ENCODE peak calls at places on chromosome 17, in eight cellular contexts. One of them, this sample, is unnamed.

GRCh38 chr17:77107506-77108433 is 33.0 kb upstream of the SEC14L1 start:
- DNase-seq in fibroblast of lung: no peak
- DNase-seq in heart left ventricle: no peak
- DNase-seq in A673: no peak
- DNase-seq in brain microvascular endothelial cell: peak
- DNase-seq in OCI-LY7: no peak
- DNase-seq in cardiac muscle cell: peak
- DNase-seq in pancreas: no peak
- DNase-seq in this sample: no peak

GRCh38 chr17:21525464-21526130 is 149.4 kb downstream of the KCNJ12 start:
- DNase-seq in fibroblast of lung: no peak
- DNase-seq in heart left ventricle: no peak
- DNase-seq in A673: no peak
- DNase-seq in brain microvascular endothelial cell: no peak
- DNase-seq in OCI-LY7: no peak
- DNase-seq in cardiac muscle cell: no peak
- DNase-seq in pancreas: no peak
- DNase-seq in this sample: no peak

GRCh38 chr17:44219126-44219635 is 294 bp downstream of the UBTF start:
- DNase-seq in fibroblast of lung: peak
- DNase-seq in heart left ventricle: peak
- DNase-seq in A673: peak
- DNase-seq in brain microvascular endothelial cell: no peak
- DNase-seq in OCI-LY7: peak
- DNase-seq in cardiac muscle cell: peak
- DNase-seq in pancreas: no peak
- DNase-seq in this sample: peak

GRCh38 chr17:65297384-65297783 is 160.2 kb downstream of the RGS9 start:
- DNase-seq in fibroblast of lung: peak
- DNase-seq in heart left ventricle: no peak
- DNase-seq in A673: peak
- DNase-seq in brain microvascular endothelial cell: peak
- DNase-seq in OCI-LY7: no peak
- DNase-seq in cardiac muscle cell: peak
- DNase-seq in pancreas: no peak
- DNase-seq in this sample: no peak

GRCh38 chr17:82331345-82331939 is 2.1 kb downstream of the SECTM1 start:
- DNase-seq in fibroblast of lung: no peak
- DNase-seq in heart left ventricle: no peak
- DNase-seq in A673: no peak
- DNase-seq in brain microvascular endothelial cell: no peak
- DNase-seq in OCI-LY7: no peak
- DNase-seq in cardiac muscle cell: no peak
- DNase-seq in pancreas: no peak
- DNase-seq in this sample: no peak

GRCh38 chr17:82201498-82201910 is 11.1 kb downstream of the CCDC57 start:
- DNase-seq in fibroblast of lung: no peak
- DNase-seq in heart left ventricle: no peak
- DNase-seq in A673: no peak
- DNase-seq in brain microvascular endothelial cell: no peak
- DNase-seq in OCI-LY7: no peak
- DNase-seq in cardiac muscle cell: no peak
- DNase-seq in pancreas: no peak
- DNase-seq in this sample: no peak

GRCh38 chr17:55806745-55807466 is 56.1 kb downstream of the PCTP start:
- DNase-seq in fibroblast of lung: no peak
- DNase-seq in heart left ventricle: no peak
- DNase-seq in A673: no peak
- DNase-seq in brain microvascular endothelial cell: no peak
- DNase-seq in OCI-LY7: no peak
- DNase-seq in cardiac muscle cell: no peak
- DNase-seq in pancreas: no peak
- DNase-seq in this sample: no peak

GRCh38 chr17:17051380-17051779 is 9.1 kb downstream of the MPRIP start:
- DNase-seq in fibroblast of lung: no peak
- DNase-seq in heart left ventricle: no peak
- DNase-seq in A673: no peak
- DNase-seq in brain microvascular endothelial cell: no peak
- DNase-seq in OCI-LY7: no peak
- DNase-seq in cardiac muscle cell: no peak
- DNase-seq in pancreas: no peak
- DNase-seq in this sample: no peak

GRCh38 chr17:61574542-61575351 is 16.3 kb downstream of the NACA2 start:
- DNase-seq in fibroblast of lung: peak
- DNase-seq in heart left ventricle: peak
- DNase-seq in A673: peak
- DNase-seq in brain microvascular endothelial cell: peak
- DNase-seq in OCI-LY7: peak
- DNase-seq in cardiac muscle cell: peak
- DNase-seq in pancreas: no peak
- DNase-seq in this sample: no peak

GRCh38 chr17:64572682-64573154 is 65.9 kb downstream of the CEP95 start:
- DNase-seq in fibroblast of lung: peak
- DNase-seq in heart left ventricle: no peak
- DNase-seq in A673: peak
- DNase-seq in brain microvascular endothelial cell: peak
- DNase-seq in OCI-LY7: no peak
- DNase-seq in cardiac muscle cell: peak
- DNase-seq in pancreas: no peak
- DNase-seq in this sample: no peak

GRCh38 chr17:48873696-48874443 is 18.7 kb upstream of the ATP5MC1 start:
- DNase-seq in fibroblast of lung: no peak
- DNase-seq in heart left ventricle: no peak
- DNase-seq in A673: no peak
- DNase-seq in brain microvascular endothelial cell: no peak
- DNase-seq in OCI-LY7: no peak
- DNase-seq in cardiac muscle cell: no peak
- DNase-seq in pancreas: no peak
- DNase-seq in this sample: no peak

GRCh38 chr17:74785981-74786360 is 9.8 kb upstream of the NAT9 start:
- DNase-seq in fibroblast of lung: no peak
- DNase-seq in heart left ventricle: no peak
- DNase-seq in A673: no peak
- DNase-seq in brain microvascular endothelial cell: no peak
- DNase-seq in OCI-LY7: no peak
- DNase-seq in cardiac muscle cell: no peak
- DNase-seq in pancreas: no peak
- DNase-seq in this sample: no peak

GRCh38 chr17:64074704-64075484 is 54.5 kb upstream of the ICAM2 start:
- DNase-seq in fibroblast of lung: peak
- DNase-seq in heart left ventricle: no peak
- DNase-seq in A673: no peak
- DNase-seq in brain microvascular endothelial cell: no peak
- DNase-seq in OCI-LY7: no peak
- DNase-seq in cardiac muscle cell: peak
- DNase-seq in pancreas: peak
- DNase-seq in this sample: no peak

GRCh38 chr17:11948791-11949190 is 48.5 kb downstream of the ZNF18 start:
- DNase-seq in fibroblast of lung: peak
- DNase-seq in heart left ventricle: peak
- DNase-seq in A673: no peak
- DNase-seq in brain microvascular endothelial cell: peak
- DNase-seq in OCI-LY7: no peak
- DNase-seq in cardiac muscle cell: peak
- DNase-seq in pancreas: peak
- DNase-seq in this sample: no peak

GRCh38 chr17:35841505-35841904 is 27.2 kb downstream of the HEATR9 start:
- DNase-seq in fibroblast of lung: no peak
- DNase-seq in heart left ventricle: no peak
- DNase-seq in A673: no peak
- DNase-seq in brain microvascular endothelial cell: peak
- DNase-seq in OCI-LY7: no peak
- DNase-seq in cardiac muscle cell: peak
- DNase-seq in pancreas: no peak
- DNase-seq in this sample: no peak

GRCh38 chr17:63116967-63117366 is 150.9 kb downstream of the TANC2 start:
- DNase-seq in fibroblast of lung: peak
- DNase-seq in heart left ventricle: no peak
- DNase-seq in A673: peak
- DNase-seq in brain microvascular endothelial cell: peak
- DNase-seq in OCI-LY7: no peak
- DNase-seq in cardiac muscle cell: peak
- DNase-seq in pancreas: peak
- DNase-seq in this sample: no peak

GRCh38 chr17:55463600-55463999 is 42.0 kb upstream of the MMD start:
- DNase-seq in fibroblast of lung: no peak
- DNase-seq in heart left ventricle: no peak
- DNase-seq in A673: no peak
- DNase-seq in brain microvascular endothelial cell: no peak
- DNase-seq in OCI-LY7: peak
- DNase-seq in cardiac muscle cell: no peak
- DNase-seq in pancreas: no peak
- DNase-seq in this sample: no peak

GRCh38 chr17:80991645-80992076 is at the start of gene CHMP6:
- DNase-seq in fibroblast of lung: peak
- DNase-seq in heart left ventricle: peak
- DNase-seq in A673: peak
- DNase-seq in brain microvascular endothelial cell: peak
- DNase-seq in OCI-LY7: peak
- DNase-seq in cardiac muscle cell: peak
- DNase-seq in pancreas: peak
- DNase-seq in this sample: peak

GRCh38 chr17:10059684-10060211 is 138.7 kb downstream of the GAS7 start:
- DNase-seq in fibroblast of lung: peak
- DNase-seq in heart left ventricle: peak
- DNase-seq in A673: no peak
- DNase-seq in brain microvascular endothelial cell: no peak
- DNase-seq in OCI-LY7: no peak
- DNase-seq in cardiac muscle cell: peak
- DNase-seq in pancreas: no peak
- DNase-seq in this sample: peak
- H3K27ac ChIP-seq in fibroblast of lung: no peak
- H3K27ac ChIP-seq in heart left ventricle: peak
- H3K27ac ChIP-seq in A673: no peak
- H3K27ac ChIP-seq in brain microvascular endothelial cell: no peak
- H3K27ac ChIP-seq in OCI-LY7: no peak
- H3K27ac ChIP-seq in cardiac muscle cell: no peak
- H3K27ac ChIP-seq in pancreas: no peak
- H3K27ac ChIP-seq in this sample: peak

GRCh38 chr17:40303706-40304450 is 5.1 kb upstream of the RARA start:
- DNase-seq in fibroblast of lung: peak
- DNase-seq in heart left ventricle: no peak
- DNase-seq in A673: no peak
- DNase-seq in brain microvascular endothelial cell: no peak
- DNase-seq in OCI-LY7: no peak
- DNase-seq in cardiac muscle cell: peak
- DNase-seq in pancreas: no peak
- DNase-seq in this sample: no peak
- H3K4me3 ChIP-seq in fibroblast of lung: no peak
- H3K4me3 ChIP-seq in heart left ventricle: no peak
- H3K4me3 ChIP-seq in A673: no peak
- H3K4me3 ChIP-seq in brain microvascular endothelial cell: no peak
- H3K4me3 ChIP-seq in OCI-LY7: no peak
- H3K4me3 ChIP-seq in cardiac muscle cell: no peak
- H3K4me3 ChIP-seq in pancreas: no peak
- H3K4me3 ChIP-seq in this sample: no peak

GRCh38 chr17:45301674-45302073 is 15.1 kb downstream of the MAP3K14 start:
- DNase-seq in fibroblast of lung: no peak
- DNase-seq in heart left ventricle: no peak
- DNase-seq in A673: no peak
- DNase-seq in brain microvascular endothelial cell: no peak
- DNase-seq in OCI-LY7: peak
- DNase-seq in cardiac muscle cell: no peak
- DNase-seq in pancreas: no peak
- DNase-seq in this sample: no peak

GRCh38 chr17:45298546-45299285 is 18.1 kb downstream of the MAP3K14 start:
- DNase-seq in fibroblast of lung: no peak
- DNase-seq in heart left ventricle: no peak
- DNase-seq in A673: no peak
- DNase-seq in brain microvascular endothelial cell: no peak
- DNase-seq in OCI-LY7: no peak
- DNase-seq in cardiac muscle cell: no peak
- DNase-seq in pancreas: no peak
- DNase-seq in this sample: no peak

GRCh38 chr17:45302649-45303173 is 14.1 kb downstream of the MAP3K14 start:
- DNase-seq in fibroblast of lung: peak
- DNase-seq in heart left ventricle: peak
- DNase-seq in A673: no peak
- DNase-seq in brain microvascular endothelial cell: peak
- DNase-seq in OCI-LY7: peak
- DNase-seq in cardiac muscle cell: peak
- DNase-seq in pancreas: no peak
- DNase-seq in this sample: peak

GRCh38 chr17:45299311-45299710 is 17.5 kb downstream of the MAP3K14 start:
- DNase-seq in fibroblast of lung: peak
- DNase-seq in heart left ventricle: peak
- DNase-seq in A673: no peak
- DNase-seq in brain microvascular endothelial cell: no peak
- DNase-seq in OCI-LY7: peak
- DNase-seq in cardiac muscle cell: no peak
- DNase-seq in pancreas: no peak
- DNase-seq in this sample: no peak

DNA sequence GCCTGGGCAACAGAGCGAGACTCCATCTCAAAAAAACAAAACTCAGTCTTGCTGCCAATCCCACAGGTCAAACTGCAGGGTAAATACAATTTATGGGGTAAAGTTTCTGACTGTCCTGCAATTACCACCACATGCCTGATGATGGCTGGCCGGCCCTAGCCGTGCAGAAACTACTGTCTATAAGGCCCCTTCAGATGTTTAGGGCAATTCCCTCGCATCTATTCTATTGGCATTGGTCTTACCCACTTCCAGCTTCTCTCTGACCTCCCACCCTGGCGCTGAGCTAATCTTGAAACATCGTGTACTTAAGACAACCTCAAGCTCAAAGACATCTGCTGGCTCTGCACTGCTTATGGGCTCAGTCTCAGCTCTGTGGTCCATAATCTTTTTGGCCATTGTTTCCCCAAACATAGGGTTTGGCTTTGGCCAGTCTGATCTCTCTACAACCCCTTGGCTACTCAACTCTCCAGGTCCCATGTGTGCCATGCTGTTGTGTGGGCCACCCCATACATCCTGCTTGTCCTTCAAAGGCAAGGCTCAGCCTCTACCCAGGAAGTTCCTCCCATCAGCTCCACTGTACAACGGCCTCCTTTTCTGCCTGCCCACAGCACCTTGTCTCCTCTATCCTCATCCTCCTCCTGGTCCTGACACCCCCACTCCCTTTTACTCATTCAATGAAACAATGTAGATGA is 16.6 kb downstream of the MAP3K14 start:
- DNase-seq in fibroblast of lung: no peak
- DNase-seq in heart left ventricle: no peak
- DNase-seq in A673: no peak
- DNase-seq in brain microvascular endothelial cell: no peak
- DNase-seq in OCI-LY7: peak
- DNase-seq in cardiac muscle cell: no peak
- DNase-seq in pancreas: no peak
- DNase-seq in this sample: no peak
- TF ChIP-seq CTCF in fibroblast of lung: no peak
- TF ChIP-seq CTCF in heart left ventricle: no peak
- TF ChIP-seq CTCF in A673: no peak
- TF ChIP-seq CTCF in brain microvascular endothelial cell: peak
- TF ChIP-seq CTCF in OCI-LY7: peak
- TF ChIP-seq CTCF in cardiac muscle cell: no peak
- TF ChIP-seq CTCF in pancreas: no peak
- TF ChIP-seq CTCF in this sample: no peak

GRCh38 chr17:67528751-67529436 is 151.8 kb downstream of the PITPNC1 start:
- DNase-seq in fibroblast of lung: peak
- DNase-seq in heart left ventricle: peak
- DNase-seq in A673: no peak
- DNase-seq in brain microvascular endothelial cell: peak
- DNase-seq in OCI-LY7: no peak
- DNase-seq in cardiac muscle cell: peak
- DNase-seq in pancreas: peak
- DNase-seq in this sample: peak
- H3K27ac ChIP-seq in fibroblast of lung: peak
- H3K27ac ChIP-seq in heart left ventricle: peak
- H3K27ac ChIP-seq in A673: no peak
- H3K27ac ChIP-seq in brain microvascular endothelial cell: peak
- H3K27ac ChIP-seq in OCI-LY7: no peak
- H3K27ac ChIP-seq in cardiac muscle cell: peak
- H3K27ac ChIP-seq in pancreas: peak
- H3K27ac ChIP-seq in this sample: peak

This sample was measured in left ventricle myocardium inferior.